ENCODE peak calls at places on chromosomes 4 and X, in seven cellular contexts. One of them, this sample, is unnamed.

GRCh38 chrX:1593286-1594271 is 2.2 kb downstream of the AKAP17A start:
- DNase-seq in ovary: peak
- DNase-seq in A549: no peak
- DNase-seq in K562: no peak
- DNase-seq in GM12891: no peak
- DNase-seq in tibial nerve: no peak
- DNase-seq in heart left ventricle: no peak
- DNase-seq in this sample: no peak

GRCh38 chrX:7798327-7798726 is 44.6 kb upstream of the VCX start:
- DNase-seq in A549: no peak
- DNase-seq in K562: no peak
- DNase-seq in GM12891: no peak
- DNase-seq in ovary: no peak
- DNase-seq in heart left ventricle: no peak
- DNase-seq in tibial nerve: no peak
- DNase-seq in this sample: no peak

GRCh38 chr4:152488246-152488645 is 47.6 kb downstream of the FBXW7 start:
- DNase-seq in GM12891: no peak
- DNase-seq in heart left ventricle: no peak
- DNase-seq in A549: no peak
- DNase-seq in tibial nerve: no peak
- DNase-seq in K562: no peak
- DNase-seq in ovary: no peak
- DNase-seq in this sample: no peak

GRCh38 chr4:127601029-127601428 is 31.7 kb upstream of the INTU start:
- DNase-seq in ovary: no peak
- DNase-seq in heart left ventricle: no peak
- DNase-seq in K562: no peak
- DNase-seq in GM12891: no peak
- DNase-seq in tibial nerve: no peak
- DNase-seq in A549: no peak
- DNase-seq in this sample: no peak

GRCh38 chr4:67928547-67928946 is 34.7 kb downstream of the TMPRSS11A start:
- DNase-seq in ovary: no peak
- DNase-seq in tibial nerve: no peak
- DNase-seq in heart left ventricle: no peak
- DNase-seq in A549: no peak
- DNase-seq in GM12891: no peak
- DNase-seq in K562: peak
- DNase-seq in this sample: no peak

GRCh38 chr4:53920116-53920515 is 144.3 kb downstream of the CHIC2 start:
- DNase-seq in heart left ventricle: no peak
- DNase-seq in ovary: no peak
- DNase-seq in tibial nerve: no peak
- DNase-seq in A549: no peak
- DNase-seq in K562: no peak
- DNase-seq in GM12891: no peak
- DNase-seq in this sample: no peak

GRCh38 chr4:8892556-8893226 is 21.1 kb upstream of the HMX1 start:
- DNase-seq in GM12891: no peak
- DNase-seq in heart left ventricle: no peak
- DNase-seq in tibial nerve: no peak
- DNase-seq in ovary: no peak
- DNase-seq in A549: no peak
- DNase-seq in K562: no peak
- DNase-seq in this sample: no peak

GRCh38 chr4:2330119-2331042 is 68.5 kb upstream of the MXD4 start:
- DNase-seq in ovary: no peak
- DNase-seq in heart left ventricle: no peak
- DNase-seq in GM12891: no peak
- DNase-seq in tibial nerve: no peak
- DNase-seq in A549: peak
- DNase-seq in K562: no peak
- DNase-seq in this sample: peak

GRCh38 chrX:71846429-71846828 is 64.2 kb upstream of the NHSL2 start:
- DNase-seq in A549: no peak
- DNase-seq in ovary: no peak
- DNase-seq in GM12891: no peak
- DNase-seq in K562: no peak
- DNase-seq in heart left ventricle: no peak
- DNase-seq in tibial nerve: no peak
- DNase-seq in this sample: no peak

GRCh38 chrX:124033821-124034220 is 72.3 kb downstream of the STAG2 start:
- DNase-seq in tibial nerve: no peak
- DNase-seq in A549: no peak
- DNase-seq in K562: no peak
- DNase-seq in GM12891: no peak
- DNase-seq in heart left ventricle: no peak
- DNase-seq in ovary: no peak
- DNase-seq in this sample: no peak

GRCh38 chrX:33741807-33742206 is 390.3 kb downstream of the FAM47A start:
- DNase-seq in K562: peak
- DNase-seq in A549: no peak
- DNase-seq in tibial nerve: no peak
- DNase-seq in heart left ventricle: no peak
- DNase-seq in GM12891: no peak
- DNase-seq in ovary: no peak
- DNase-seq in this sample: no peak

GRCh38 chr4:183097251-183098079 is 1.6 kb upstream of the WWC2 start:
- DNase-seq in heart left ventricle: peak
- DNase-seq in K562: no peak
- DNase-seq in A549: no peak
- DNase-seq in ovary: peak
- DNase-seq in GM12891: no peak
- DNase-seq in tibial nerve: peak
- DNase-seq in this sample: no peak

GRCh38 chr4:183099537-183100297 is 660 bp downstream of the WWC2 start:
- DNase-seq in GM12891: no peak
- DNase-seq in heart left ventricle: peak
- DNase-seq in ovary: peak
- DNase-seq in A549: peak
- DNase-seq in K562: peak
- DNase-seq in tibial nerve: no peak
- DNase-seq in this sample: peak

GRCh38 chr4:183098080-183098722 is 856 bp upstream of the WWC2 start:
- DNase-seq in ovary: peak
- DNase-seq in K562: peak
- DNase-seq in A549: peak
- DNase-seq in tibial nerve: peak
- DNase-seq in heart left ventricle: peak
- DNase-seq in GM12891: peak
- DNase-seq in this sample: peak

GRCh38 chr4:183100298-183100599 is 1.2 kb downstream of the WWC2 start:
- DNase-seq in A549: no peak
- DNase-seq in tibial nerve: no peak
- DNase-seq in K562: no peak
- DNase-seq in GM12891: no peak
- DNase-seq in ovary: no peak
- DNase-seq in heart left ventricle: no peak
- DNase-seq in this sample: no peak

DNA sequence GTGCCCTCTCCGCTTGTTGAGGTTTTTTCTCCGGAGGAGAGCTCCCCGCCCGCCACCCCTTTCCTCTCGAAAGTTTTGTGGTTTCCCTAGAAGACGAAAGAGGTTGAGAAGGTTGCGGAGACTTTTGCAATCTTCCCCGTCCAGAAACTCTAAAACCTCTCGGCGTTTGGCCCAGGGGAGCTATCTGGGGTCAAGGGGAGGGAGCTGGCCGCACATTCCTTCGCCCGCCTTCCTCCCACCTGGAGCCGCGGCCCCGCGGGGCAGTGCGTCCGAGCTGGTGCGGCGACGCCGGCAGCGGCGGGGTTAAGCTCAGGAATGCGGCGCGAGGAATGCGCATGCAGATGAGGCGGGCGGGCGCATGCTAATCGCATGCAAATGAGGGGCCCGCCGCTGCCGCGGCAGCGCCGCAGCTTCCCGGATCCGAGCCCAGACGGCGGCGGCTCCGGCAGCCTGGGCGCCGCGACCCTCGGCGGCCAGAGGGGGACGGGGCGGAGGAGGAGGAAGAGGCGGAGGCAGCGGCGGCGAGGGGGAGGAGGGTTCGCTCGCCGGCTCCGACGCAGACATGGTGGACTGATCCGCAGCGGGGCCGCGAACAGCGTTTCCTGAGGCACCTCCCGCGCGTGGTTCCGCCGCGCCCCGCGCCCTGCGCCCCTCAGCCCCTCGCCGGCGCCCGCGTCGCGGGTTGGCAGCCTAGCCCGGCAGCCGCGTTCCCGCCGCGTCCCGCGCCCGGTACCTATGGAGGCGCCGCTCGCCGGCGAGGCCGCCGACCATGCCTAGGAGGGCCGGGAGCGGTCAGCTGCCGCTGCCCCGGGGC is at the start of gene WWC2:
- DNase-seq in heart left ventricle: peak
- DNase-seq in tibial nerve: peak
- DNase-seq in ovary: peak
- DNase-seq in K562: peak
- DNase-seq in GM12891: peak
- DNase-seq in A549: peak
- DNase-seq in this sample: peak
- TF ChIP-seq POLR2A in heart left ventricle: peak
- TF ChIP-seq POLR2A in tibial nerve: peak
- TF ChIP-seq POLR2A in ovary: peak
- TF ChIP-seq POLR2A in K562: peak
- TF ChIP-seq POLR2A in GM12891: no peak
- TF ChIP-seq POLR2A in A549: peak
- TF ChIP-seq POLR2A in this sample: peak

GRCh38 chrX:154403192-154403591 is 5.0 kb downstream of the RPL10 start:
- DNase-seq in K562: no peak
- DNase-seq in heart left ventricle: no peak
- DNase-seq in GM12891: no peak
- DNase-seq in A549: no peak
- DNase-seq in ovary: no peak
- DNase-seq in tibial nerve: no peak
- DNase-seq in this sample: no peak

GRCh38 chrX:154402622-154403127 is 4.5 kb downstream of the RPL10 start:
- DNase-seq in A549: no peak
- DNase-seq in GM12891: no peak
- DNase-seq in tibial nerve: no peak
- DNase-seq in K562: no peak
- DNase-seq in heart left ventricle: no peak
- DNase-seq in ovary: no peak
- DNase-seq in this sample: no peak

GRCh38 chrX:154403858-154404257 is 5.2 kb downstream of the DNASE1L1 start:
- DNase-seq in tibial nerve: no peak
- DNase-seq in heart left ventricle: no peak
- DNase-seq in ovary: no peak
- DNase-seq in A549: no peak
- DNase-seq in GM12891: no peak
- DNase-seq in K562: no peak
- DNase-seq in this sample: no peak

GRCh38 chrX:154401045-154401799 is 3.0 kb downstream of the RPL10 start:
- DNase-seq in ovary: no peak
- DNase-seq in heart left ventricle: no peak
- DNase-seq in tibial nerve: no peak
- DNase-seq in A549: no peak
- DNase-seq in K562: peak
- DNase-seq in GM12891: no peak
- DNase-seq in this sample: no peak

GRCh38 chrX:154401918-154402621 is 3.9 kb downstream of the RPL10 start:
- DNase-seq in GM12891: no peak
- DNase-seq in tibial nerve: no peak
- DNase-seq in K562: no peak
- DNase-seq in A549: no peak
- DNase-seq in ovary: no peak
- DNase-seq in heart left ventricle: no peak
- DNase-seq in this sample: no peak
- TF ChIP-seq POLR2A in GM12891: no peak
- TF ChIP-seq POLR2A in tibial nerve: no peak
- TF ChIP-seq POLR2A in K562: no peak
- TF ChIP-seq POLR2A in A549: no peak
- TF ChIP-seq POLR2A in ovary: no peak
- TF ChIP-seq POLR2A in heart left ventricle: no peak
- TF ChIP-seq POLR2A in this sample: peak

GRCh38 chrX:11109968-11110367 is 1.2 kb upstream of the HCCS start:
- DNase-seq in tibial nerve: no peak
- DNase-seq in A549: no peak
- DNase-seq in K562: no peak
- DNase-seq in heart left ventricle: no peak
- DNase-seq in GM12891: no peak
- DNase-seq in ovary: no peak
- DNase-seq in this sample: no peak
- TF ChIP-seq POLR2A in tibial nerve: no peak
- TF ChIP-seq POLR2A in A549: no peak
- TF ChIP-seq POLR2A in K562: no peak
- TF ChIP-seq POLR2A in heart left ventricle: no peak
- TF ChIP-seq POLR2A in GM12891: no peak
- TF ChIP-seq POLR2A in ovary: no peak
- TF ChIP-seq POLR2A in this sample: no peak

GRCh38 chr4:120066525-120067333 is at the start of gene MAD2L1:
- DNase-seq in GM12891: peak
- DNase-seq in A549: peak
- DNase-seq in K562: peak
- DNase-seq in ovary: peak
- DNase-seq in heart left ventricle: peak
- DNase-seq in tibial nerve: peak
- DNase-seq in this sample: peak
- TF ChIP-seq POLR2A in GM12891: peak
- TF ChIP-seq POLR2A in A549: peak
- TF ChIP-seq POLR2A in K562: peak
- TF ChIP-seq POLR2A in ovary: peak
- TF ChIP-seq POLR2A in heart left ventricle: no peak
- TF ChIP-seq POLR2A in tibial nerve: peak
- TF ChIP-seq POLR2A in this sample: peak

This sample was measured in H54.